ENCODE peak calls at places on chromosome 6, in six cellular contexts. O is fibroblast of pulmonary artery, Y is GM23338, E is endodermal cell, Q is MM.1S, D is H1. B is an unnamed sample.

GRCh38 chr6:11224966-11225463 is 7.5 kb downstream of the NEDD9 start:
- DNase-seq in O (no peak), Y (no peak), E (no peak), Q (no peak), D (no peak), B (no peak)

GRCh38 chr6:117463762-117464665 is 18.5 kb upstream of the DCBLD1 start:
- DNase-seq in O (peak), Y (no peak), E (no peak), Q (no peak), D (no peak), B (no peak)

GRCh38 chr6:169227116-169227515 is 26.5 kb downstream of the THBS2 start:
- DNase-seq in O (no peak), Y (no peak), E (no peak), Q (no peak), D (no peak), B (no peak)

GRCh38 chr6:14270925-14271791 is 153.6 kb downstream of the CD83 start:
- DNase-seq in O (peak), Y (no peak), E (peak), Q (no peak), D (peak), B (no peak)

GRCh38 chr6:113203135-113203534 is 654.0 kb upstream of the MARCKS start:
- DNase-seq in O (no peak), Y (no peak), E (no peak), Q (no peak), D (no peak), B (no peak)

GRCh38 chr6:56814802-56815201 is 140.1 kb upstream of the BEND6 start:
- DNase-seq in O (no peak), Y (no peak), E (no peak), Q (peak), D (no peak), B (no peak)

GRCh38 chr6:145315982-145316600 is 419.2 kb downstream of the EPM2A start:
- DNase-seq in O (no peak), Y (peak), E (peak), Q (no peak), D (no peak), B (no peak)

GRCh38 chr6:55898342-55898741 is 23.0 kb upstream of the BMP5 start:
- DNase-seq in O (peak), Y (no peak), E (no peak), Q (no peak), D (no peak), B (no peak)

GRCh38 chr6:80287112-80287511 is 180.6 kb downstream of the BCKDHB start:
- DNase-seq in O (no peak), Y (no peak), E (no peak), Q (no peak), D (no peak), B (no peak)

GRCh38 chr6:109081026-109081425 is 13.6 kb downstream of the SESN1 start:
- DNase-seq in O (no peak), Y (no peak), E (no peak), Q (no peak), D (no peak), B (no peak)

GRCh38 chr6:169158182-169158573 is 95.5 kb downstream of the THBS2 start:
- DNase-seq in O (peak), Y (no peak), E (peak), Q (no peak), D (no peak), B (peak)

GRCh38 chr6:134004714-134005113 is 47.7 kb downstream of the SLC2A12 start:
- DNase-seq in O (no peak), Y (no peak), E (no peak), Q (no peak), D (no peak), B (no peak)

GRCh38 chr6:166707045-166707444 is 80.0 kb upstream of the RPS6KA2 start:
- DNase-seq in O (peak), Y (peak), E (peak), Q (no peak), D (peak), B (no peak)

GRCh38 chr6:31574106-31575061 is 981 bp upstream of the TNF start:
- DNase-seq in O (no peak), Y (no peak), E (peak), Q (no peak), D (no peak), B (no peak)

GRCh38 chr6:31575952-31576684 is 753 bp downstream of the TNF start:
- DNase-seq in O (no peak), Y (no peak), E (no peak), Q (no peak), D (no peak), B (no peak)

GRCh38 chr6:31576897-31577341 is 1.6 kb downstream of the TNF start:
- DNase-seq in O (no peak), Y (no peak), E (peak), Q (no peak), D (no peak), B (no peak)

GRCh38 chr6:31573239-31574105 is 1.4 kb downstream of the LTA start:
- DNase-seq in O (no peak), Y (no peak), E (no peak), Q (no peak), D (no peak), B (no peak)

DNA sequence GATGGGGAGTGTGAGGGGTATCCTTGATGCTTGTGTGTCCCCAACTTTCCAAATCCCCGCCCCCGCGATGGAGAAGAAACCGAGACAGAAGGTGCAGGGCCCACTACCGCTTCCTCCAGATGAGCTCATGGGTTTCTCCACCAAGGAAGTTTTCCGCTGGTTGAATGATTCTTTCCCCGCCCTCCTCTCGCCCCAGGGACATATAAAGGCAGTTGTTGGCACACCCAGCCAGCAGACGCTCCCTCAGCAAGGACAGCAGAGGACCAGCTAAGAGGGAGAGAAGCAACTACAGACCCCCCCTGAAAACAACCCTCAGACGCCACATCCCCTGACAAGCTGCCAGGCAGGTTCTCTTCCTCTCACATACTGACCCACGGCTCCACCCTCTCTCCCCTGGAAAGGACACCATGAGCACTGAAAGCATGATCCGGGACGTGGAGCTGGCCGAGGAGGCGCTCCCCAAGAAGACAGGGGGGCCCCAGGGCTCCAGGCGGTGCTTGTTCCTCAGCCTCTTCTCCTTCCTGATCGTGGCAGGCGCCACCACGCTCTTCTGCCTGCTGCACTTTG is at the start of gene TNF:
- DNase-seq in O (no peak), Y (no peak), E (peak), Q (no peak), D (no peak), B (no peak)
- H3K4me3 ChIP-seq in O (no peak), Y (no peak), E (no peak), Q (no peak), D (no peak), B (no peak)

GRCh38 chr6:137402143-137402542 is 92.1 kb downstream of the OLIG3 start:
- DNase-seq in O (no peak), Y (no peak), E (no peak), Q (no peak), D (no peak), B (no peak)

GRCh38 chr6:137399949-137400443 is 94.2 kb downstream of the OLIG3 start:
- DNase-seq in O (no peak), Y (peak), E (peak), Q (no peak), D (no peak), B (no peak)

GRCh38 chr6:137403855-137404254 is 90.3 kb downstream of the OLIG3 start:
- DNase-seq in O (no peak), Y (no peak), E (no peak), Q (no peak), D (no peak), B (no peak)

GRCh38 chr6:137403443-137403842 is 90.8 kb downstream of the OLIG3 start:
- DNase-seq in O (no peak), Y (no peak), E (no peak), Q (no peak), D (no peak), B (no peak)

GRCh38 chr6:137401058-137401457 is 93.1 kb downstream of the OLIG3 start:
- DNase-seq in O (no peak), Y (no peak), E (no peak), Q (no peak), D (no peak), B (no peak)
- TF ChIP-seq CTCF in O (no peak), Y (no peak), E (no peak), Q (no peak), D (no peak), B (no peak)

GRCh38 chr6:90269334-90269733 is 27.3 kb downstream of the BACH2 start:
- DNase-seq in O (no peak), Y (no peak), E (no peak), Q (no peak), D (no peak), B (no peak)

GRCh38 chr6:90261801-90262200 is 34.8 kb downstream of the BACH2 start:
- DNase-seq in O (no peak), Y (no peak), E (no peak), Q (no peak), D (no peak), B (no peak)

GRCh38 chr6:90266845-90267621 is 29.6 kb downstream of the BACH2 start:
- DNase-seq in O (no peak), Y (no peak), E (no peak), Q (peak), D (no peak), B (no peak)

GRCh38 chr6:90268178-90268577 is 28.5 kb downstream of the BACH2 start:
- DNase-seq in O (no peak), Y (no peak), E (no peak), Q (peak), D (no peak), B (no peak)

DNA sequence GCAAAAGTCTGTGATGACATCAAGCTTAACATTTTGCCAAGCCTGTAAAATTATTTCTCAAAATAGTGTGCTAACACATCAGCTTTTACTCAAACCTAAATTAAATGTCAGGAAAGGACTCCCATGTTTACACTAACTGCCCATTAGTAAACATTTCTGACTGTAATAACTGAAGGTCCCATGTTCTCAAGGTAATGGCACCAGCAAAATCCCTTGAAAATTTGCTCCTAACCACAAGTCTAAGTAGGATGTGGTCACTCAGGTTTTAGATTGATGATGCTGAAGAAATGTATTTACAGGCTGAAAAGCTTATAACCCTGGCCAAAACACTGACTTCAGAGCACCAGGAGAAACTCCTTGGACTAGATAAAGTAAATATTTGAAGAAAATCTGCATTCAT is 33.0 kb downstream of the BACH2 start:
- DNase-seq in O (no peak), Y (no peak), E (no peak), Q (peak), D (no peak), B (peak)
- H3K4me3 ChIP-seq in O (no peak), Y (no peak), E (no peak), Q (no peak), D (no peak), B (no peak)

DNA sequence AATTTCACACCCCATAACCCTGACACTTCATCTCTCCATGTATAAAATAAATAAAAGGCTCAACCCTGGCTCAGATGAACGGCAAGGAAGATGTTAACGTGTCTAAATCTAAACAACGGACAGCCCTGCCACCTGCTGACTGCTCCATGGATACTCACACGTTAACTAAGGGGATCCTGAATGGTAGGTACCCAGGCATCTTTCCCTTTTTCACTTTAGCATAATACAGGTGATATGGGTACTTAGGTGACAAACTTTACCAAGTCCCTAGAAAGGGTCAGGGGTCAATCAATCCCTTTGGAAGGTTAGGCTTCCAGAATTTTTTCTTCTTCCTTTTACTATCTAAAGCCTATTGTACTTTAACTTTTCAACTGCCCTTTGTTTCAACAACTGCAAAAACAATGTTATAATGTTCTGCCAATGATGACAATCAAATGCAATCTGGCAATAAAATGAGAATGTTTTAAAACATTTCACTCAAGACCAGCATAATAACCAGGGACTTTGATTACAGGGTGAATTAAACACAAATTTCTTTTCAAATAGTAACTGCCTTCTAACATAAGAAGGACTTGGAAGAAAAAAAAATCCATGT is 52.4 kb upstream of the IPCEF1 start:
- DNase-seq in O (peak), Y (peak), E (no peak), Q (no peak), D (no peak), B (no peak)
- TF ChIP-seq CTCF in O (peak), Y (peak), E (peak), Q (no peak), D (no peak), B (peak)

DNA sequence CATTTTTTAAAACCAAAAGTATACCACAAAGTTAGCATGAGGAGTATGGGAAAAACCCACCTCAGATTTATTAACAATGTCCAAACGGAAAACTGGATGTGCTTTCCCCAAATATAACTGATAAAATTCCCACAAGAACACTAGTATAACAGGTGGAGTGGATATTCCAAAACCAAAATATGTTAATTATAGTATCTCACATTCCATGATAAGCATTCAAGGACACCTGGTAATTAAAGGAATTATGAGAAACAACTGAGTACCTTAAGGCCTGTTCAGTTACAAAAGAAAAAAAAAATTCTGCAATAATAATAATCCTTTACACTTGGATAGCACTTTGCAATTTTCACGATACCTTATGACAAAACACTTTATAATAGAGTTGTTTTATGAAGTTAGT is 1.9 kb downstream of the CDK19 start:
- DNase-seq in O (no peak), Y (no peak), E (no peak), Q (no peak), D (no peak), B (no peak)
- H3K4me3 ChIP-seq in O (no peak), Y (peak), E (peak), Q (no peak), D (peak), B (no peak)

GRCh38 chr6:122187186-122187585 is 212.3 kb upstream of the HSF2 start:
- DNase-seq in O (no peak), Y (no peak), E (no peak), Q (no peak), D (no peak), B (no peak)
- TF ChIP-seq CTCF in O (no peak), Y (no peak), E (no peak), Q (no peak), D (no peak), B (no peak)

GRCh38 chr6:90193359-90193758 is 103.3 kb downstream of the BACH2 start:
- DNase-seq in O (no peak), Y (no peak), E (no peak), Q (no peak), D (no peak), B (no peak)

GRCh38 chr6:90195094-90195793 is 101.4 kb downstream of the BACH2 start:
- DNase-seq in O (no peak), Y (no peak), E (no peak), Q (no peak), D (no peak), B (no peak)

GRCh38 chr6:90192857-90193256 is 103.8 kb downstream of the BACH2 start:
- DNase-seq in O (no peak), Y (peak), E (no peak), Q (no peak), D (no peak), B (no peak)

GRCh38 chr6:90190752-90191393 is 105.8 kb downstream of the BACH2 start:
- DNase-seq in O (no peak), Y (no peak), E (no peak), Q (peak), D (no peak), B (no peak)

DNA sequence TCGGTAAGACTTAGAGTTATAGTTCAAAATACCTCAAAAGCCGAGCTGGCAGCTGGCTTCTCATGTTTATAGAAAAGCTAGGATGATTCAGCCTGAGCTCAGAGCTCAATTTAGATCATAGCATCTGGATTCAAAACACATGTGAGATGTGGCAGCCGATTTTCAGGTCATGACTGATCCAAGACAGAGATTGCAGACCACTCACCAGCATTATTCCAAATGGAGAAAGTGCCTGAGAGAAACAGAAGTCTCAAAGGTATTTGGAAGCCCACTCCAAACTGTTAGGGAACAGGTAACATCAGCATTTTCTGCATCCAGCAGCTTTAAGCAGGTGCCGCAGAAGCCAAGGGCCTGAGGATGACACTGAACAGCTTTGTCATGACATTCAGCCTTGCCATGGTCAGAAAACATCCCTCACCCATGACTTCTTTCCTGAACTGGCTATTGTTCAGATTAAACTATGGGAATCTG is 102.2 kb downstream of the BACH2 start:
- DNase-seq in O (peak), Y (no peak), E (no peak), Q (no peak), D (no peak), B (no peak)
- H3K4me3 ChIP-seq in O (no peak), Y (no peak), E (no peak), Q (no peak), D (no peak), B (no peak)

GRCh38 chr6:150072201-150072600 is 3.3 kb upstream of the ULBP3 start:
- DNase-seq in O (no peak), Y (peak), E (peak), Q (peak), D (no peak), B (peak)

GRCh38 chr6:150079604-150080003 is 10.7 kb upstream of the ULBP3 start:
- DNase-seq in O (no peak), Y (peak), E (peak), Q (no peak), D (no peak), B (no peak)

GRCh38 chr6:150074651-150075416 is 5.9 kb upstream of the ULBP3 start:
- DNase-seq in O (peak), Y (no peak), E (no peak), Q (no peak), D (no peak), B (no peak)

GRCh38 chr6:150078788-150079187 is 9.9 kb upstream of the ULBP3 start:
- DNase-seq in O (peak), Y (no peak), E (no peak), Q (no peak), D (no peak), B (peak)

DNA sequence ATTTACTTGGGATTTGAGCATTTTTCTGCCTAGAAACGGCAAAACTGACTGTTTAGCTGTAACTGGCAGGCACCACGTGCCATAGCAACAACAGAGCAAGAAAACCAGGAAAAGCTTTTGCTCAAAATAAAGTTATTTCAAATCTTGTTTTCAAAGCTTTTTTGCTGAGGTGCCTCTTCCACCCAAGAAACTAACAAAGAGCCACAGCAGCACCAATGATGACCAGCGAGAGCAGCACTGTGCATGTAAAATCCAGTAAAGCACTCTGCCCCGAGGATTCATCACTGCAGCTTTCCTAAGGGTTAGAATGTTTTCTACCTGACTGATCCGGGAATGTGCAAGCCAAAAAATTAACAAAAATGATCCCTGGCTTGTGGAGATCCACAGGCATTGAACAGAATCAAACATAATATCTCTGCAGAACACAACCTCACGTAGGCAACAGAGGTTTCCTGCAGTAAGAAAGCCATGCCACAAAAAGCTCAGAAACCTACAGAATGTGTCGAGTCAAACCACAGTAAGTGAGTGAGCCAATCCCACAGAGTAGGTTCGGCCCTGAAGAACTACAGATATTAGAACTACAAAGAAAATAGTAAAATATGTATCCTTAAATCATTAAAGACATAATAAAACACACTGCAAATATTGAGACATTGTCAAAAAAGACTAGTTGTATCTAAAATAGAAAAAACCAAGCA is 7.4 kb upstream of the ULBP3 start:
- DNase-seq in O (no peak), Y (peak), E (no peak), Q (no peak), D (no peak), B (no peak)
- TF ChIP-seq CTCF in O (peak), Y (no peak), E (peak), Q (peak), D (peak), B (peak)

B was measured in retinal pigment epithelial cell.